ENCODE peak calls at places on chromosomes 7 and 10, in seven cellular contexts. D is IMR-90, M is body of pancreas, N is fibroblast of pulmonary artery, U is cardiac fibroblast, J is BJ, I is kidney. T is an unnamed sample.

GRCh38 chr10:60732240-60733188 is 45.8 kb upstream of the CDK1 start:
- DNase-seq in D (no peak), M (peak), N (no peak), U (no peak), J (no peak), I (peak), T (no peak)

GRCh38 chr7:50921114-50921513 is 138.4 kb upstream of the GRB10 start:
- DNase-seq in D (no peak), M (peak), N (no peak), U (no peak), J (no peak), I (no peak), T (no peak)

GRCh38 chr10:17228081-17229015 is at the start of gene VIM:
- DNase-seq in D (peak), M (peak), N (peak), U (peak), J (peak), I (peak), T (peak)

GRCh38 chr10:132297521-132297920 is 10.2 kb downstream of the STK32C start:
- DNase-seq in D (no peak), M (no peak), N (no peak), U (no peak), J (no peak), I (peak), T (no peak)

GRCh38 chr7:27961255-27961654 is 219.3 kb downstream of the JAZF1 start:
- DNase-seq in D (peak), M (no peak), N (peak), U (no peak), J (no peak), I (no peak), T (peak)

GRCh38 chr10:34222359-34222758 is 592.7 kb downstream of the PARD3 start:
- DNase-seq in D (no peak), M (no peak), N (no peak), U (no peak), J (no peak), I (no peak), T (no peak)

GRCh38 chr7:148611692-148612091 is 21.1 kb downstream of the C7orf33 start:
- DNase-seq in D (no peak), M (no peak), N (no peak), U (no peak), J (no peak), I (no peak), T (no peak)

GRCh38 chr10:88385601-88386203 is 197.4 kb downstream of the RNLS start:
- DNase-seq in D (no peak), M (peak), N (no peak), U (no peak), J (no peak), I (peak), T (no peak)

GRCh38 chr10:23912884-23913401 is 296.0 kb upstream of the KIAA1217 start:
- DNase-seq in D (no peak), M (no peak), N (no peak), U (no peak), J (no peak), I (no peak), T (no peak)

GRCh38 chr7:155954550-155955366 is 142.5 kb upstream of the SHH start:
- DNase-seq in D (no peak), M (no peak), N (no peak), U (no peak), J (no peak), I (no peak), T (no peak)

GRCh38 chr7:135508853-135509588 is 881 bp downstream of the CNOT4 start:
- DNase-seq in D (peak), M (peak), N (peak), U (peak), J (no peak), I (no peak), T (no peak)

GRCh38 chr7:20931739-20932138 is 145.1 kb upstream of the SP8 start:
- DNase-seq in D (no peak), M (no peak), N (no peak), U (no peak), J (no peak), I (no peak), T (no peak)

GRCh38 chr10:125273023-125273422 is 112.7 kb upstream of the CTBP2 start:
- DNase-seq in D (no peak), M (no peak), N (no peak), U (no peak), J (no peak), I (no peak), T (no peak)

GRCh38 chr7:46291064-46291463 is 370.0 kb upstream of the IGFBP3 start:
- DNase-seq in D (peak), M (no peak), N (no peak), U (peak), J (peak), I (peak), T (peak)

GRCh38 chr7:79282882-79283602 is 170.4 kb downstream of the MAGI2 start:
- DNase-seq in D (peak), M (no peak), N (peak), U (peak), J (peak), I (no peak), T (peak)

GRCh38 chr10:7258948-7259523 is 151.8 kb downstream of the SFMBT2 start:
- DNase-seq in D (no peak), M (no peak), N (no peak), U (no peak), J (no peak), I (no peak), T (no peak)

GRCh38 chr10:23341004-23341403 is 3.6 kb downstream of the C10orf67 start:
- DNase-seq in D (peak), M (no peak), N (no peak), U (no peak), J (no peak), I (no peak), T (no peak)

GRCh38 chr7:4951903-4952636 is 6.9 kb downstream of the MMD2 start:
- DNase-seq in D (peak), M (no peak), N (peak), U (peak), J (no peak), I (no peak), T (peak)

GRCh38 chr10:34213193-34213804 is 601.8 kb downstream of the PARD3 start:
- DNase-seq in D (no peak), M (no peak), N (no peak), U (no peak), J (no peak), I (no peak), T (no peak)

GRCh38 chr10:12556057-12556456 is 206.7 kb downstream of the CAMK1D start:
- DNase-seq in D (no peak), M (no peak), N (no peak), U (no peak), J (no peak), I (no peak), T (no peak)

GRCh38 chr10:101136007-101136707 is 5.1 kb downstream of the TLX1 start:
- DNase-seq in D (no peak), M (no peak), N (no peak), U (no peak), J (no peak), I (peak), T (no peak)

GRCh38 chr10:71766717-71767419 is 6.5 kb downstream of the VSIR start:
- DNase-seq in D (peak), M (peak), N (peak), U (peak), J (peak), I (peak), T (peak)

GRCh38 chr7:151237244-151238189 is 5.2 kb downstream of the CHPF2 start:
- DNase-seq in D (no peak), M (no peak), N (no peak), U (no peak), J (no peak), I (peak), T (no peak)

GRCh38 chr10:89836840-89837172 is 135.4 kb downstream of the KIF20B start:
- DNase-seq in D (no peak), M (no peak), N (no peak), U (no peak), J (no peak), I (no peak), T (no peak)

GRCh38 chr10:89837173-89838001 is 136.0 kb downstream of the KIF20B start:
- DNase-seq in D (peak), M (peak), N (peak), U (peak), J (no peak), I (peak), T (peak)

GRCh38 chr10:89838002-89838615 is 136.7 kb downstream of the KIF20B start:
- DNase-seq in D (no peak), M (no peak), N (no peak), U (no peak), J (no peak), I (no peak), T (no peak)
- TF ChIP-seq CTCF in D (no peak), M (no peak), N (no peak), U (no peak), J (no peak), I (no peak), T (no peak)

GRCh38 chr10:114547466-114547865 is 110.6 kb downstream of the ABLIM1 start:
- DNase-seq in D (no peak), M (peak), N (no peak), U (no peak), J (no peak), I (no peak), T (no peak)

GRCh38 chr10:114552050-114552449 is 106.0 kb downstream of the ABLIM1 start:
- DNase-seq in D (no peak), M (no peak), N (no peak), U (no peak), J (no peak), I (no peak), T (no peak)

GRCh38 chr10:114551310-114551972 is 106.6 kb downstream of the ABLIM1 start:
- DNase-seq in D (peak), M (peak), N (peak), U (peak), J (no peak), I (no peak), T (no peak)

GRCh38 chr10:114548662-114549061 is 109.4 kb downstream of the ABLIM1 start:
- DNase-seq in D (peak), M (peak), N (peak), U (peak), J (no peak), I (no peak), T (peak)

DNA sequence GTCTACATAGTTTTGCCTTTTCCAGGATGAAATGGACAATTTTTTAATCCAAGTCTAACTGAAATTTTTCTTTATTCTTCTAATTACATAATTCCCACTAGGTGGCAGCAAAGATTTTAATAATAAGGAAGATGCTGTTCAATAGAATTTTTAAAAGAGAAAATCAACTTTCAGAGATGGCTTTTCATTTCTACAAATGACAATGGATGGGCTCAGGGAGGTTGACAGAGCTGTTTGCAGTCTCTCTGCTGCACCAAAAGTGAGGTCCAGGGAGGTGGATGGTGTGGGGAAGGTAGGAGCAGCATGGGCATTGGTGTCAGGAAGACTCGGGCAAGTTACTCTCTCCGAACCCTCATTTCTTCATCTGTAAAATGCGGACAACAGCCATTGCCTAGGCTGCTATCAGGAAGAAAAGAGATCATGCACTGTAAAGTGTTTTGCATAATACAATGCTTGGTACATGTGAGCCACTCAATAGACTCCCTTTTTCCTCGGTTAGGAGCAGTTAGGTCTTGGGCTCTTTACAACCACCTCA is 107.3 kb downstream of the ABLIM1 start:
- DNase-seq in D (peak), M (no peak), N (peak), U (peak), J (no peak), I (no peak), T (peak)
- TF ChIP-seq CTCF in D (peak), M (peak), N (peak), U (peak), J (peak), I (peak), T (peak)

DNA sequence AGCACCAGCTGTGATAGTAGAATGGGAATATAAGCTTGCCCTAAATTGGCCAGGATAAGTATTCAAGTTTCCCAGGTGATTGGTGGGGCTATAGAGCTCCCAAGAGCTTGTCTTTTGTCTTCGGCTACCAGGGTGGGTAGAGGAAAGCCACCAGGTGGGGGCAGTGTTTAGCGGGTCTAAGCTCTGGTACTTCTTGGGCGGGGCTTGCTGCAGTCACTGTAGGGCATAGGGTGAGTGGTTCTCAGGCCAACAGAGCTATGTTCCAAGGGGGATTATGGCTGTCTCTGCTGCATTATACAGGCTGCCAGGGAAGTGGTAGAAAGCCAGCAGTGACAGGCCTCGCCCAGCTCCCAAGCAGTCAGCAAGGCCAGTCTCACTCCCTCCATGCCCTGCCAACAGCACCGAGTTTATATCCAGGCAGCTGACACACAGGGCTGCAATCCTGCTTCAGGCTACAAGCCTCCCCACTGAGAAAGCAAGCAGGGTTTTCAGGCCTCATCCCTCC is 110.7 kb downstream of the ZNF467 start:
- DNase-seq in D (peak), M (peak), N (peak), U (peak), J (no peak), I (no peak), T (peak)
- TF ChIP-seq CTCF in D (peak), M (peak), N (peak), U (peak), J (peak), I (peak), T (peak)

DNA sequence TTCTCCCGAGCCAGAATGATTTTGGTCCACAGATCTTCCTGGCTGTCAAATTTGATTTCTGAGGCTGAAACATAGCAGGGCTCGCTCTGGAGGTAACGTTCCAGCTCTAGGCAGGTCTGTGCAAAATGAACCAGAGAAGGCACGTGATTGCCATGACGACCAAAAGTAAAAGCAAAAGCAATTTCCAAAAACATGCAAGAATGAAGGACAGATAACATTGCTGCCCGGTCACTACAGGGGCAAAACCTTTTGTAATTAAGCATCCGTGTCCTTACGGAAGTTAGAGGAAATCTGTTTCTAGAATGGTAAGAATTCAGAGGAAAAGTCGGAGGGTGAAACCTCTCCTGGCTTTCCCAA is 2.9 kb downstream of the KLF6 start:
- DNase-seq in D (no peak), M (peak), N (no peak), U (peak), J (no peak), I (no peak), T (no peak)
- TF ChIP-seq CTCF in D (no peak), M (no peak), N (no peak), U (no peak), J (no peak), I (no peak), T (no peak)